ENCODE peak calls at places on chromosome 11, in five cellular contexts. M is SK-N-SH, Y is K562, I is GM12878, J is HepG2. N is an unnamed sample.

GRCh38 chr11:129115652-129116585 is 76.2 kb downstream of the ARHGAP32 start:
- DNase-seq in J (peak), Y (no peak), I (no peak), M (no peak), N (peak)

GRCh38 chr11:113176971-113177370 is 137.4 kb upstream of the TTC12 start:
- DNase-seq in M (no peak), J (no peak), Y (no peak), I (no peak), N (no peak)

GRCh38 chr11:19723572-19724342 is 11.1 kb downstream of the NAV2 start:
- DNase-seq in J (peak), Y (no peak), M (peak), I (no peak), N (peak)

GRCh38 chr11:1238767-1239595 is 16.1 kb downstream of the MUC5B start:
- DNase-seq in J (peak), M (no peak), Y (peak), I (no peak), N (no peak)

GRCh38 chr11:104333977-104334376 is 170.0 kb upstream of the PDGFD start:
- DNase-seq in I (no peak), Y (no peak), M (no peak), J (peak), N (peak)

GRCh38 chr11:64894070-64894811 is 15.8 kb upstream of the EHD1 start:
- DNase-seq in I (no peak), J (peak), M (peak), Y (peak), N (no peak)

GRCh38 chr11:119206512-119207299 is 567 bp downstream of the CBL start:
- DNase-seq in Y (peak), J (no peak), I (no peak), M (peak), N (no peak)

GRCh38 chr11:60164550-60165075 is 18.3 kb downstream of the MS4A6A start:
- DNase-seq in M (no peak), I (no peak), J (no peak), Y (no peak), N (no peak)

GRCh38 chr11:575324-575995 is 810 bp upstream of the PHRF1 start:
- DNase-seq in J (peak), Y (peak), I (no peak), M (no peak), N (peak)

GRCh38 chr11:72950685-72951084 is 136.5 kb downstream of the ATG16L2 start:
- DNase-seq in M (no peak), J (no peak), I (no peak), Y (no peak), N (no peak)

GRCh38 chr11:103800406-103801114 is 235.9 kb upstream of the DDI1 start:
- DNase-seq in J (no peak), M (no peak), Y (no peak), I (no peak), N (no peak)

GRCh38 chr11:35367491-35367890 is 51.9 kb downstream of the SLC1A2 start:
- DNase-seq in M (no peak), Y (no peak), J (no peak), I (no peak), N (no peak)

GRCh38 chr11:73236879-73237278 is 18.8 kb downstream of the P2RY2 start:
- DNase-seq in M (peak), Y (peak), J (peak), I (no peak), N (peak)

GRCh38 chr11:75422248-75423231 is 10.5 kb downstream of the KLHL35 start:
- DNase-seq in Y (peak), I (no peak), J (peak), M (no peak), N (no peak)

GRCh38 chr11:103729653-103730052 is 306.8 kb upstream of the DDI1 start:
- DNase-seq in I (no peak), M (no peak), J (no peak), Y (no peak), N (no peak)

GRCh38 chr11:11025087-11025486 is 167.2 kb upstream of the ZBED5 start:
- DNase-seq in M (no peak), I (no peak), J (no peak), Y (no peak), N (no peak)

GRCh38 chr11:107576497-107577086 is 11.1 kb upstream of the ALKBH8 start:
- DNase-seq in M (peak), I (no peak), Y (peak), J (peak), N (no peak)

GRCh38 chr11:105022998-105023397 is at the start of gene CASP5:
- DNase-seq in M (no peak), J (no peak), I (no peak), Y (no peak), N (no peak)

GRCh38 chr11:110123003-110123402 is 29.8 kb downstream of the ZC3H12C start:
- DNase-seq in I (no peak), M (no peak), Y (no peak), J (no peak), N (no peak)

GRCh38 chr11:76512851-76513653 is 68.2 kb downstream of the EMSY start:
- DNase-seq in I (no peak), Y (no peak), J (no peak), M (peak), N (peak)

GRCh38 chr11:100473390-100473740 is 213.7 kb upstream of the ARHGAP42 start:
- DNase-seq in M (no peak), I (no peak), Y (no peak), J (no peak), N (no peak)

GRCh38 chr11:57513911-57514537 is 1.5 kb downstream of the SLC43A1 start:
- DNase-seq in M (peak), I (no peak), Y (no peak), J (no peak), N (no peak)

GRCh38 chr11:47886096-47886495 is 37.9 kb upstream of the NUP160 start:
- DNase-seq in J (no peak), M (no peak), I (no peak), Y (no peak), N (no peak)

GRCh38 chr11:31397239-31397834 is 27.7 kb downstream of the DNAJC24 start:
- DNase-seq in Y (peak), I (no peak), J (peak), M (peak), N (no peak)

GRCh38 chr11:122209619-122210377 is 93.8 kb upstream of the BLID start:
- DNase-seq in Y (no peak), J (no peak), M (peak), I (no peak), N (no peak)

GRCh38 chr11:46345881-46346484 is 1.3 kb upstream of the DGKZ start:
- DNase-seq in I (no peak), J (no peak), M (no peak), Y (no peak), N (no peak)

GRCh38 chr11:120556841-120557240 is 45.3 kb downstream of the GRIK4 start:
- DNase-seq in Y (no peak), I (no peak), M (no peak), J (no peak), N (no peak)

GRCh38 chr11:44507491-44507890 is 58.0 kb upstream of the CD82 start:
- DNase-seq in I (no peak), J (no peak), Y (no peak), M (no peak), N (no peak)

GRCh38 chr11:65826972-65827773 is 6.6 kb upstream of the SNX32 start:
- DNase-seq in I (no peak), J (no peak), M (no peak), Y (peak), N (no peak)

GRCh38 chr11:73321342-73322110 is 13.4 kb downstream of the ARHGEF17 start:
- DNase-seq in J (no peak), I (no peak), Y (no peak), M (peak), N (no peak)

GRCh38 chr11:69746780-69747742 is 28.1 kb downstream of the FGF4 start:
- DNase-seq in I (no peak), Y (no peak), M (no peak), J (no peak), N (no peak)

GRCh38 chr11:34585870-34586654 is 34.8 kb upstream of the EHF start:
- DNase-seq in M (peak), J (peak), Y (peak), I (peak), N (peak)

GRCh38 chr11:7056828-7057513 is 31.8 kb upstream of the RBMXL2 start:
- DNase-seq in M (no peak), I (no peak), J (no peak), Y (no peak), N (no peak)

GRCh38 chr11:61116426-61117214 is 14.3 kb downstream of the CD5 start:
- DNase-seq in J (no peak), M (no peak), I (no peak), Y (no peak), N (no peak)

GRCh38 chr11:27423125-27423524 is 49.5 kb downstream of the LGR4 start:
- DNase-seq in Y (no peak), J (no peak), I (no peak), M (no peak), N (no peak)

GRCh38 chr11:70169632-70170031 is 33.5 kb upstream of the FADD start:
- DNase-seq in I (no peak), M (no peak), J (no peak), Y (no peak), N (no peak)

GRCh38 chr11:86228967-86229330 is 15.6 kb upstream of the EED start:
- DNase-seq in Y (no peak), I (no peak), M (no peak), J (no peak), N (no peak)

GRCh38 chr11:97461934-97462333 is 1072.1 kb downstream of the JRKL start:
- DNase-seq in M (no peak), J (no peak), Y (no peak), I (no peak), N (no peak)

GRCh38 chr11:45919806-45920530 is 2.3 kb upstream of the PEX16 start:
- DNase-seq in Y (no peak), I (no peak), J (peak), M (peak), N (no peak)

GRCh38 chr11:8809185-8809584 is 101.8 kb upstream of the AKIP1 start:
- DNase-seq in J (no peak), Y (no peak), I (no peak), M (no peak), N (no peak)
- H3K4me3 ChIP-seq in J (peak), Y (no peak), I (no peak), M (peak), N (no peak)

GRCh38 chr11:2464451-2465165 is 19.8 kb downstream of the KCNQ1 start:
- DNase-seq in I (no peak), J (no peak), Y (no peak), M (no peak), N (no peak)
- TF ChIP-seq ZBTB33 in I (no peak), J (no peak), Y (no peak), M (no peak), N (no peak)

DNA sequence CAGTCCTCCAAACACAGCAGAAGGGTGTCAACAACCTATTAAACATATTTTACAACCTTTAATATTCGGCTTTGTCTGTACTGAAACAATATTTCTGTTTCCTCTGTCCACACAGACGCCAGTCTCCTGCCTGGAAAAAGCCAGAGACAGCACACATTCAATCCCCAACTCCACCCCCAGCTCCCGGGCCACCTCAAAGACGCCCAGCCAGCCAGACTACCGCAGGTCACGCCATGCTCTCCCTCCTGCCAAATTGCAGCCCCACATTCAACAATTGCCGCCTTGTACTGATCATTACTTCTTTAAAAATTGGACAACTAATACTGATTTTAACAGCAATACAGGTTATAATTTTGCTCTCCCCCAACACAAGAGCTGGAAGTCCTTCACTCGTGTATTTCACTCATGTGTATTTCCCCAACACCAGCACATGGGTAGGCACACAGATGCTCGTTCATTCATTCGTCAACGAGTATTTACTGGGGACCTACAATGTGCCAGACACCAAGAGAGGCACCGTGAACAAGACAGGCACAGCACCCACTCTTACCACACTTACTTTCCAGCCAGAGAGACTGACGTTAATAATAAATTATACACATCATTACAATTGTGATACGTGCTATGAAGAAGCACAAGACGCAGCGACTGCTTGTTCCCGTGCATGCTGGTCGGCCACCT is 1.1 kb downstream of the SERGEF start:
- DNase-seq in M (peak), I (no peak), J (peak), Y (peak), N (no peak)
- H3K4me3 ChIP-seq in M (peak), I (peak), J (peak), Y (peak), N (peak)

GRCh38 chr11:128029219-128029722 is 558.1 kb downstream of the ETS1 start:
- DNase-seq in I (no peak), J (no peak), M (peak), Y (no peak), N (no peak)
- TF ChIP-seq ZBTB33 in I (no peak), J (no peak), M (no peak), Y (no peak), N (no peak)

DNA sequence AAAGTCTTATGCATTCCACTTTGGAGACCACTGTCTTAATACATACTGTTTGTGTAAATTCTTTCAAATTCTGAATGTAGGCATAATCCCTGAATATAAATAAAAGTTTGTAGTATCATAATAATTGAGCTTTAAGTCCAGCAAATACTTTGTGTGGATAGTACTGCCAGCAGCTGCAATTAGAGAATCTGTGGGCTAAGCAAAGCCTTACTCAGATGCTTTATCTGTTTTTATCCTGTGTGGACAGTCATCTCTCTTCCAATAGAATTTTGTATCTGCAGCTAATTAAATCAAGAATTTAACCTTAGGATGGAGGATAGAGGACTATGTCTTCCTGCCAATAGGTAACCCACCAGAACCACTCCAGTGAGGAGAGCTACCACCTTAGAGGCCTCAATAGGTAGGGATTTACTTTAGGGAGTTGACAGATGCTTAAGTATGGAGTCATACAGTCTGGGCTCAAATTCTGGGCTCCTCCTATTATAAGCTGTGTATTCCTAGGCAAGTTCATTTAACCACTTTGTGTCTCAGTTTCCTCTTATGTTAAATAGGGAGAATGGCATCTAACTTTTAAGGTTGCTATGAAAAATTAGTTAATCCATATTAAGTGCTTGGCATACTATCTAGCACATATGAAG is 71.1 kb downstream of the STIM1 start:
- DNase-seq in Y (no peak), I (no peak), J (no peak), M (no peak), N (no peak)
- H3K4me3 ChIP-seq in Y (no peak), I (no peak), J (no peak), M (no peak), N (no peak)

GRCh38 chr11:18490319-18490718 is 34.7 kb downstream of the LDHAL6A start:
- DNase-seq in I (no peak), M (no peak), J (no peak), Y (no peak), N (no peak)
- TF ChIP-seq ZBTB33 in I (no peak), M (no peak), J (no peak), Y (no peak), N (no peak)

DNA sequence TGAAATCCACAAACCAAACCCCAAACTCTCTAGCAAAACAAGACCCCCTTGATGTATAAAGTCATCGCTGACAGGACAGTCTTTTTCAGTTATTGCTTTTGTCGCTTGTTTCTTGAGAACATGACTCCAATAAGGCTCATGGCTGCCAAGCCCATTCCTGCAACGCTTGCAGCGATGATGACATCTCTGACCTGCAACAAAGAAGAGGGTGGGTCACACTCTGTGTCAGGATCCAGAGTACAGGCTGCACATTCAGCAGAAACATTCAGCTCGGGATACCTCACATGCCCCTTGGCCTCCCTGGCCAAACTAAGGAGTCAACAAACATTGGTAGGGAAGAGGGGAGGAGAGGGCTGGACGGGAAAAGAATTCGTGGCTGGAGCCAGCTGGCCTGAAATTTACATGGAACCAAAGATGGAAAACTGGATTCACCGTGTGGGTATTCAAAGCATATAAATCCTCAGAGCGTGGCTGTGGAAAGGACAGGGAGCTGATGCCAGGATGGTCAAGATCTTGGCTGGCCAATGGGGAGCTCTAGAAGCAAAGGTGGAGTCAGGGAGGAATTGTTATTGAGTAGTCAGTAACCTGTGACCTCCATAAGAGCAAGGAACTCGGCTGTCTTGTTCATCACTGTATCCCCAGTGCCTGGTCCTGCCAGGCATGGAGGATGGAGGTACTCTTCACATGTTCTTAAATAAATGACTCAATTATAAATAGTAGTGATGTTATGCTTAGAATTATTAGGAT is 11.8 kb upstream of the PLAAT2 start:
- DNase-seq in Y (no peak), J (peak), I (no peak), M (no peak), N (no peak)
- H3K4me3 ChIP-seq in Y (peak), J (peak), I (no peak), M (no peak), N (no peak)